ENCODE peak calls at places on chromosomes 7 and 10, in four cellular contexts. One of them, this sample, is unnamed.

GRCh38 chr10:124087672-124088634 is 5.4 kb downstream of the CHST15 start:
- DNase-seq in AG04450: no peak
- DNase-seq in sigmoid colon: peak
- DNase-seq in lower lobe of right lung: peak
- DNase-seq in this sample: no peak

GRCh38 chr10:79070091-79070610 is 1.4 kb downstream of the ZMIZ1 start:
- DNase-seq in AG04450: no peak
- DNase-seq in sigmoid colon: peak
- DNase-seq in lower lobe of right lung: peak
- DNase-seq in this sample: peak

GRCh38 chr7:78125884-78126283 is 327.3 kb downstream of the PHTF2 start:
- DNase-seq in AG04450: peak
- DNase-seq in sigmoid colon: no peak
- DNase-seq in lower lobe of right lung: no peak
- DNase-seq in this sample: no peak

GRCh38 chr10:46308666-46309450 is 22.1 kb downstream of the ANTXRL start:
- DNase-seq in AG04450: no peak
- DNase-seq in sigmoid colon: peak
- DNase-seq in lower lobe of right lung: no peak
- DNase-seq in this sample: peak

GRCh38 chr7:143210541-143210940 is 11.3 kb upstream of the TAS2R40 start:
- DNase-seq in AG04450: no peak
- DNase-seq in sigmoid colon: no peak
- DNase-seq in lower lobe of right lung: no peak
- DNase-seq in this sample: no peak

GRCh38 chr10:89929282-89930026 is 228.1 kb downstream of the KIF20B start:
- DNase-seq in AG04450: no peak
- DNase-seq in sigmoid colon: no peak
- DNase-seq in lower lobe of right lung: no peak
- DNase-seq in this sample: no peak

GRCh38 chr10:35637456-35637855 is 4.6 kb downstream of the FZD8 start:
- DNase-seq in AG04450: no peak
- DNase-seq in sigmoid colon: no peak
- DNase-seq in lower lobe of right lung: no peak
- DNase-seq in this sample: no peak

GRCh38 chr10:44627591-44628354 is 242.9 kb upstream of the CXCL12 start:
- DNase-seq in AG04450: peak
- DNase-seq in sigmoid colon: no peak
- DNase-seq in lower lobe of right lung: no peak
- DNase-seq in this sample: no peak

GRCh38 chr7:85115862-85116261 is 71.0 kb downstream of the SEMA3D start:
- DNase-seq in AG04450: no peak
- DNase-seq in sigmoid colon: no peak
- DNase-seq in lower lobe of right lung: no peak
- DNase-seq in this sample: no peak

DNA sequence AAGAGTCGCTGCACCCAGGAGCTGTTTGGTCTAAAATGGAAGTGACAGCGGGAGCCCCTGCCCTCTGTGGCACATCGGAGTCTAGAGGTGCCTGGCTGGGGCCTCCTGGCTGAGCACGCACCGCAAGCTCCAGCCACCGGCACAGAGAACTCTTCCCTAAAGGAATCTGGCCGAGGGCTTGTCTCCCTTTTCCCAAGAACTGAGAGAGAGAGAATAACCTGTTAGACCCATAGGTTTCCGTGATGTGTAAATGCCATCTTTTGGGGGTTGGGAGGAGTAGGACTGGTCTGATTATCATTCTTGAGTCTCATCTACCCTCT is 47.3 kb downstream of the PROSER2 start:
- DNase-seq in AG04450: no peak
- DNase-seq in sigmoid colon: peak
- DNase-seq in lower lobe of right lung: no peak
- DNase-seq in this sample: no peak
- H3K4me3 ChIP-seq in AG04450: no peak
- H3K4me3 ChIP-seq in sigmoid colon: no peak
- H3K4me3 ChIP-seq in lower lobe of right lung: no peak
- H3K4me3 ChIP-seq in this sample: peak

GRCh38 chr7:116307253-116307652 is 96.9 kb downstream of the TES start:
- DNase-seq in AG04450: no peak
- DNase-seq in sigmoid colon: no peak
- DNase-seq in lower lobe of right lung: no peak
- DNase-seq in this sample: no peak

GRCh38 chr7:116311816-116312471 is 101.6 kb downstream of the TES start:
- DNase-seq in AG04450: no peak
- DNase-seq in sigmoid colon: no peak
- DNase-seq in lower lobe of right lung: no peak
- DNase-seq in this sample: no peak

GRCh38 chr7:116306409-116307048 is 96.2 kb downstream of the TES start:
- DNase-seq in AG04450: no peak
- DNase-seq in sigmoid colon: no peak
- DNase-seq in lower lobe of right lung: no peak
- DNase-seq in this sample: no peak

GRCh38 chr7:116311262-116311661 is 100.9 kb downstream of the TES start:
- DNase-seq in AG04450: no peak
- DNase-seq in sigmoid colon: no peak
- DNase-seq in lower lobe of right lung: no peak
- DNase-seq in this sample: no peak

DNA sequence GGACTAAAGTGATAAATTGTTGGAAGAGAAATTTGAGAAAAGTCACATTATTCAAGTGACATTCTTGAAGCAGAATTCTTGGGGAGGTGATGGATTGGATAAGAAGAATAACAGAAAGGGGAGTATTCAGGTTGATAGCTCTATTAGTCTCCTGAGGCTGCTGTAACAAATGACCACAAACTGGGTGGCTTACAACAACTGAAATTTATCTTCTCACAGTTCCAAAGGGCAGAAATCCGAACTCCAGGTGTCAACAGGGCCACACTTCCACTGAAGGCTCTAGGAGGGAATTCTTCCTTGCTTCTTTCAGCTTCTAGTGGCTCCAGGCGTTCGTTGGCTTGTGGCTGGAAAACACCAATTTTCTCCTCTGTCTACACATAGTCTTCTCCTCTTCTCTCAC is 99.8 kb downstream of the TES start:
- DNase-seq in AG04450: no peak
- DNase-seq in sigmoid colon: no peak
- DNase-seq in lower lobe of right lung: no peak
- DNase-seq in this sample: no peak
- H3K27ac ChIP-seq in AG04450: no peak
- H3K27ac ChIP-seq in sigmoid colon: no peak
- H3K27ac ChIP-seq in lower lobe of right lung: no peak
- H3K27ac ChIP-seq in this sample: no peak

GRCh38 chr7:87225696-87226095 is 6.2 kb upstream of the TMEM243 start:
- DNase-seq in AG04450: no peak
- DNase-seq in sigmoid colon: no peak
- DNase-seq in lower lobe of right lung: no peak
- DNase-seq in this sample: no peak

GRCh38 chr7:87226495-87226894 is 7.0 kb upstream of the TMEM243 start:
- DNase-seq in AG04450: no peak
- DNase-seq in sigmoid colon: no peak
- DNase-seq in lower lobe of right lung: no peak
- DNase-seq in this sample: no peak

GRCh38 chr7:87220026-87220733 is 648 bp upstream of the TMEM243 start:
- DNase-seq in AG04450: no peak
- DNase-seq in sigmoid colon: peak
- DNase-seq in lower lobe of right lung: peak
- DNase-seq in this sample: peak

GRCh38 chr7:87220734-87221215 is 1.2 kb upstream of the TMEM243 start:
- DNase-seq in AG04450: no peak
- DNase-seq in sigmoid colon: no peak
- DNase-seq in lower lobe of right lung: no peak
- DNase-seq in this sample: no peak

DNA sequence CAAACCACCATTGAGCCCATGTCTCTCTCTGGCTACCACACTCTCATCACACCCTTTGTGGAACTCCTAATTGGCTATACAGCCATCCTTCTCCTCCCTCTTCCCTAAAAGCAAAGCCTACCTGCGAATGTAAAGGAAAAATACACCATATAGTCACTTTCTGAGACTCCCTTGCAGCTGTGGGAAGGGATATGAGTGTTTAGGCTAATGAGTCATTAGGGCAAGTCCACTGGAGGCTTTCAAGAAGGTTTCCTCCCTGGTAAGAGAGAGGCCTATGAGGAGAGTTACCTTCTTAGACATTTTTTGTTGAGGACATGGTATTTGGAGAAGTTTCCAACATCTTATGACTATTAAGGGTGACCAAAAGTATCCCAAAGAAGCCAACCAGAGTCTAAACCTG is 4.1 kb upstream of the TMEM243 start:
- DNase-seq in AG04450: no peak
- DNase-seq in sigmoid colon: no peak
- DNase-seq in lower lobe of right lung: no peak
- DNase-seq in this sample: no peak
- TF ChIP-seq CTCF in AG04450: no peak
- TF ChIP-seq CTCF in sigmoid colon: no peak
- TF ChIP-seq CTCF in lower lobe of right lung: no peak
- TF ChIP-seq CTCF in this sample: no peak

GRCh38 chr7:106658504-106659368 is 2.2 kb downstream of the CCDC71L start:
- DNase-seq in AG04450: no peak
- DNase-seq in sigmoid colon: no peak
- DNase-seq in lower lobe of right lung: no peak
- DNase-seq in this sample: no peak

GRCh38 chr7:106659369-106659962 is 1.5 kb downstream of the CCDC71L start:
- DNase-seq in AG04450: no peak
- DNase-seq in sigmoid colon: no peak
- DNase-seq in lower lobe of right lung: no peak
- DNase-seq in this sample: no peak

GRCh38 chr7:106655703-106656498 is 5.1 kb downstream of the CCDC71L start:
- DNase-seq in AG04450: no peak
- DNase-seq in sigmoid colon: no peak
- DNase-seq in lower lobe of right lung: no peak
- DNase-seq in this sample: no peak

GRCh38 chr7:106659963-106660861 is 746 bp downstream of the CCDC71L start:
- DNase-seq in AG04450: no peak
- DNase-seq in sigmoid colon: peak
- DNase-seq in lower lobe of right lung: peak
- DNase-seq in this sample: peak

DNA sequence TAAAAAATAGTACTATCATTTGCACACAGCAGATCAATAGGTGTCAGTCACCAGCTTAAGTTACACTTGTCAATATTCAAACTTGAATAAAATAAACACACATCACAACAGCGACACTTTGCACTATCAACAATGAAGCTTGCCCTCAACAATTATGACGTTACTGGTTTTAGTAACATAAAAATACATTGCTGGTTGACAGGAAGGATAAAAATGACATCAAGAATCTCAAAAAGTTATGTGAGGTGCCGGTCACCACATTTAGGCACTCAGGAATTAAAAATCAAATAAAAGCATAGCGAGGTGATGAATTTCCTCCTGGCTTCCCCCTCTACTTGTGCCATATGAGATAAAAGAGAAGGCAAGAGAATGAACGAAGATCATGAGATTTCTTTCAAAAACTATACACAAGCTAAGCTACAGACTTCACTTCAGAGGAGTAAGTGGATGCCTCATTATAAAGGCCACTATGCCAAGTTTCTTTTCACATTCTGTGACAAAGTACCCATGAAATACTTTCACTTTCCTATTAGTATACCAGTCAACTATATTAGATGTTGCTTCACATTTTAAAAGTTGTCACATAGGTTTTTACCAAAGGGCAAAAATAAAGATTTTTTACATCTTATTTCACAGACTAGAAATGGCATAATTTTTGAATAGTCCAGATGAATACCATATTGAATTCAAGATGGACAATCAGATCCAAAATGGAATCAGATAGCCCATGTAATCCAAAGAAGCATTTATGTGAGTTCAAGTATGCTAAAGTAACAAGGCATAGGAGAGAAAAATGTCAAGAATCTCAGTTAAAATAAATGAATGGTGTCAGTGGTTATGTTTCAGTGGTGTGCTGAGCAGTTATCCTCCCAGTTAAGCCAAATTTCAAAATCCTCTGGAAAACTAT is 3.6 kb downstream of the CCDC71L start:
- DNase-seq in AG04450: no peak
- DNase-seq in sigmoid colon: no peak
- DNase-seq in lower lobe of right lung: no peak
- DNase-seq in this sample: no peak
- H3K4me3 ChIP-seq in AG04450: no peak
- H3K4me3 ChIP-seq in sigmoid colon: no peak
- H3K4me3 ChIP-seq in lower lobe of right lung: no peak
- H3K4me3 ChIP-seq in this sample: peak

GRCh38 chr10:83542774-83543291 is 596.5 kb upstream of the GHITM start:
- DNase-seq in AG04450: no peak
- DNase-seq in sigmoid colon: no peak
- DNase-seq in lower lobe of right lung: no peak
- DNase-seq in this sample: no peak
- H3K27ac ChIP-seq in AG04450: no peak
- H3K27ac ChIP-seq in sigmoid colon: peak
- H3K27ac ChIP-seq in lower lobe of right lung: no peak
- H3K27ac ChIP-seq in this sample: no peak

GRCh38 chr7:73354787-73355186 is 26.8 kb downstream of the FKBP6 start:
- DNase-seq in AG04450: no peak
- DNase-seq in sigmoid colon: no peak
- DNase-seq in lower lobe of right lung: no peak
- DNase-seq in this sample: no peak
- TF ChIP-seq CTCF in AG04450: no peak
- TF ChIP-seq CTCF in sigmoid colon: no peak
- TF ChIP-seq CTCF in lower lobe of right lung: no peak
- TF ChIP-seq CTCF in this sample: no peak

GRCh38 chr7:134784251-134785049 is 5.0 kb downstream of the CALD1 start:
- DNase-seq in AG04450: no peak
- DNase-seq in sigmoid colon: no peak
- DNase-seq in lower lobe of right lung: no peak
- DNase-seq in this sample: peak
- H3K4me3 ChIP-seq in AG04450: no peak
- H3K4me3 ChIP-seq in sigmoid colon: peak
- H3K4me3 ChIP-seq in lower lobe of right lung: no peak
- H3K4me3 ChIP-seq in this sample: peak

DNA sequence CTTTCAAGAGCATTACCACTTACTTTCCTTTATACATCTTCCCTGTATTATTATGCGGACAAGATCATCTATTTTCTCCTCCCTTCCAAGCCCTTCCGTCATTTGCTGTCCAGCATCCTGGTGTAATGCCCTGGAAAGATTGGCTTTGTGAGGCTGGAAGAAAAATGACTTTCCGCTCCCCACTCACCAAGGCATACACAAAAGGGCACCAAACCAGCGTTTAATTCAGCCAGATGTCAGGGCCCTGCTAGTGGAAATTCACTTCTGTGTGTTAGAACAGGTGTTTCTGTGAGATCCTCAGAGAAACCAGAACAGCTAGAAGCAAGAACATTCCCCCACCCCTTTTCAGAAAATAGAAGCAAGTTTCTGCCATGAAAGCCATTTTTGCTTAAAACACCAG is 128.1 kb upstream of the NANOS1 start:
- DNase-seq in AG04450: no peak
- DNase-seq in sigmoid colon: no peak
- DNase-seq in lower lobe of right lung: no peak
- DNase-seq in this sample: no peak
- H3K27ac ChIP-seq in AG04450: no peak
- H3K27ac ChIP-seq in sigmoid colon: no peak
- H3K27ac ChIP-seq in lower lobe of right lung: no peak
- H3K27ac ChIP-seq in this sample: no peak

This sample was measured in coronary artery.